ENCODE peak calls at places on chromosomes 6 and 20, in nine cellular contexts. One of them, this sample, is unnamed.

GRCh38 chr6:195861-196360 is 96.4 kb upstream of the DUSP22 start:
- DNase-seq in amniotic stem cell: no peak
- DNase-seq in psoas muscle: no peak
- DNase-seq in transverse colon: no peak
- DNase-seq in WERI-Rb-1: no peak
- DNase-seq in fibroblast of lung: peak; percentile 42
- DNase-seq in cardiac fibroblast: peak; percentile 67
- DNase-seq in NCI-H146: no peak
- DNase-seq in ovary: peak; percentile 50
- DNase-seq in this sample: peak; percentile 17

GRCh38 chr20:49768204-49769124 is 44.2 kb upstream of the SLC9A8 start:
- DNase-seq in transverse colon: peak; percentile 56
- DNase-seq in NCI-H146: peak; percentile 60
- DNase-seq in ovary: peak; percentile 55
- DNase-seq in fibroblast of lung: peak; percentile 77
- DNase-seq in WERI-Rb-1: no peak
- DNase-seq in amniotic stem cell: no peak
- DNase-seq in psoas muscle: peak; percentile 69
- DNase-seq in cardiac fibroblast: peak; percentile 98
- DNase-seq in this sample: no peak

GRCh38 chr6:125950293-125950692 is 6.3 kb upstream of the HINT3 start:
- DNase-seq in fibroblast of lung: peak; percentile 68
- DNase-seq in amniotic stem cell: no peak
- DNase-seq in NCI-H146: no peak
- DNase-seq in cardiac fibroblast: peak; percentile 67
- DNase-seq in ovary: no peak
- DNase-seq in psoas muscle: no peak
- DNase-seq in WERI-Rb-1: no peak
- DNase-seq in transverse colon: no peak
- DNase-seq in this sample: no peak

GRCh38 chr20:58146761-58147160 is 81.7 kb downstream of the ANKRD60 start:
- DNase-seq in ovary: no peak
- DNase-seq in fibroblast of lung: no peak
- DNase-seq in transverse colon: no peak
- DNase-seq in psoas muscle: no peak
- DNase-seq in amniotic stem cell: no peak
- DNase-seq in WERI-Rb-1: no peak
- DNase-seq in cardiac fibroblast: no peak
- DNase-seq in NCI-H146: no peak
- DNase-seq in this sample: no peak

GRCh38 chr20:21510995-21511394 is 2.9 kb downstream of the NKX2-2 start:
- DNase-seq in NCI-H146: no peak
- DNase-seq in psoas muscle: no peak
- DNase-seq in WERI-Rb-1: no peak
- DNase-seq in cardiac fibroblast: no peak
- DNase-seq in amniotic stem cell: no peak
- DNase-seq in ovary: no peak
- DNase-seq in fibroblast of lung: no peak
- DNase-seq in transverse colon: no peak
- DNase-seq in this sample: no peak

GRCh38 chr20:52049001-52049731 is 142.4 kb downstream of the ZFP64 start:
- DNase-seq in transverse colon: no peak
- DNase-seq in ovary: no peak
- DNase-seq in WERI-Rb-1: no peak
- DNase-seq in NCI-H146: peak; percentile 12
- DNase-seq in fibroblast of lung: peak; percentile 33
- DNase-seq in amniotic stem cell: no peak
- DNase-seq in psoas muscle: no peak
- DNase-seq in cardiac fibroblast: peak; percentile 37
- DNase-seq in this sample: no peak

GRCh38 chr6:112912351-112913101 is 565.4 kb downstream of the RFPL4B start:
- DNase-seq in NCI-H146: no peak
- DNase-seq in psoas muscle: no peak
- DNase-seq in cardiac fibroblast: peak; percentile 74
- DNase-seq in fibroblast of lung: peak; percentile 46
- DNase-seq in ovary: no peak
- DNase-seq in transverse colon: no peak
- DNase-seq in WERI-Rb-1: no peak
- DNase-seq in amniotic stem cell: no peak
- DNase-seq in this sample: no peak

GRCh38 chr20:23453944-23454543 is 1.4 kb upstream of the CST11 start:
- DNase-seq in psoas muscle: no peak
- DNase-seq in fibroblast of lung: no peak
- DNase-seq in WERI-Rb-1: no peak
- DNase-seq in transverse colon: no peak
- DNase-seq in amniotic stem cell: no peak
- DNase-seq in cardiac fibroblast: no peak
- DNase-seq in ovary: no peak
- DNase-seq in NCI-H146: no peak
- DNase-seq in this sample: no peak

GRCh38 chr20:52193133-52193532 is 1.6 kb upstream of the ZFP64 start:
- DNase-seq in NCI-H146: no peak
- DNase-seq in amniotic stem cell: no peak
- DNase-seq in ovary: no peak
- DNase-seq in psoas muscle: no peak
- DNase-seq in WERI-Rb-1: no peak
- DNase-seq in cardiac fibroblast: no peak
- DNase-seq in fibroblast of lung: no peak
- DNase-seq in transverse colon: no peak
- DNase-seq in this sample: no peak

GRCh38 chr20:45407783-45408645 is at the start of gene DBNDD2:
- DNase-seq in WERI-Rb-1: no peak
- DNase-seq in transverse colon: no peak
- DNase-seq in fibroblast of lung: no peak
- DNase-seq in cardiac fibroblast: no peak
- DNase-seq in amniotic stem cell: no peak
- DNase-seq in ovary: no peak
- DNase-seq in psoas muscle: no peak
- DNase-seq in NCI-H146: no peak
- DNase-seq in this sample: no peak

GRCh38 chr6:124964084-124964763 is 2.0 kb downstream of the RNF217 start:
- DNase-seq in transverse colon: peak; percentile 51
- DNase-seq in WERI-Rb-1: no peak
- DNase-seq in cardiac fibroblast: peak; percentile 79
- DNase-seq in fibroblast of lung: peak; percentile 88
- DNase-seq in psoas muscle: no peak
- DNase-seq in NCI-H146: peak; percentile 42
- DNase-seq in amniotic stem cell: no peak
- DNase-seq in ovary: no peak
- DNase-seq in this sample: no peak

GRCh38 chr6:43916924-43917877 is 147.2 kb downstream of the VEGFA start:
- DNase-seq in cardiac fibroblast: peak; percentile 92
- DNase-seq in fibroblast of lung: peak; percentile 91
- DNase-seq in NCI-H146: no peak
- DNase-seq in amniotic stem cell: no peak
- DNase-seq in transverse colon: peak; percentile 82
- DNase-seq in WERI-Rb-1: peak; percentile 46
- DNase-seq in psoas muscle: peak; percentile 88
- DNase-seq in ovary: peak; percentile 80
- DNase-seq in this sample: no peak

GRCh38 chr20:51902933-51903332 is 100.6 kb upstream of the SALL4 start:
- DNase-seq in fibroblast of lung: no peak
- DNase-seq in ovary: no peak
- DNase-seq in amniotic stem cell: no peak
- DNase-seq in psoas muscle: no peak
- DNase-seq in cardiac fibroblast: no peak
- DNase-seq in NCI-H146: no peak
- DNase-seq in WERI-Rb-1: no peak
- DNase-seq in transverse colon: no peak
- DNase-seq in this sample: no peak

GRCh38 chr20:11651647-11652046 is 266.0 kb upstream of the BTBD3 start:
- DNase-seq in ovary: no peak
- DNase-seq in cardiac fibroblast: no peak
- DNase-seq in NCI-H146: no peak
- DNase-seq in fibroblast of lung: no peak
- DNase-seq in amniotic stem cell: no peak
- DNase-seq in transverse colon: no peak
- DNase-seq in psoas muscle: no peak
- DNase-seq in WERI-Rb-1: no peak
- DNase-seq in this sample: no peak

GRCh38 chr6:14804444-14805210 is 441.2 kb upstream of the JARID2 start:
- DNase-seq in cardiac fibroblast: peak; percentile 95
- DNase-seq in psoas muscle: peak; percentile 86
- DNase-seq in WERI-Rb-1: no peak
- DNase-seq in fibroblast of lung: peak; percentile 89
- DNase-seq in NCI-H146: peak; percentile 53
- DNase-seq in ovary: peak; percentile 94
- DNase-seq in amniotic stem cell: no peak
- DNase-seq in transverse colon: peak; percentile 93
- DNase-seq in this sample: no peak

GRCh38 chr6:82365011-82365751 is 1.6 kb downstream of the TPBG start:
- DNase-seq in cardiac fibroblast: peak; percentile 44
- DNase-seq in psoas muscle: no peak
- DNase-seq in fibroblast of lung: peak; percentile 27
- DNase-seq in NCI-H146: peak; percentile 76
- DNase-seq in amniotic stem cell: peak; percentile 26
- DNase-seq in transverse colon: peak; percentile 16
- DNase-seq in WERI-Rb-1: peak; percentile 41
- DNase-seq in ovary: peak; percentile 38
- DNase-seq in this sample: no peak

GRCh38 chr6:116528800-116529199 is 16.7 kb downstream of the TRAPPC3L start:
- DNase-seq in NCI-H146: no peak
- DNase-seq in ovary: no peak
- DNase-seq in psoas muscle: no peak
- DNase-seq in fibroblast of lung: no peak
- DNase-seq in WERI-Rb-1: no peak
- DNase-seq in transverse colon: no peak
- DNase-seq in amniotic stem cell: no peak
- DNase-seq in cardiac fibroblast: peak; percentile 31
- DNase-seq in this sample: no peak

GRCh38 chr6:67131827-67132226 is 1424.8 kb upstream of the EYS start:
- DNase-seq in WERI-Rb-1: no peak
- DNase-seq in cardiac fibroblast: peak; percentile 67
- DNase-seq in fibroblast of lung: peak; percentile 76
- DNase-seq in ovary: no peak
- DNase-seq in amniotic stem cell: no peak
- DNase-seq in psoas muscle: no peak
- DNase-seq in transverse colon: no peak
- DNase-seq in NCI-H146: no peak
- DNase-seq in this sample: no peak

GRCh38 chr6:137761072-137761471 is 106.0 kb upstream of the TNFAIP3 start:
- DNase-seq in NCI-H146: no peak
- DNase-seq in cardiac fibroblast: peak; percentile 39
- DNase-seq in amniotic stem cell: no peak
- DNase-seq in psoas muscle: no peak
- DNase-seq in transverse colon: no peak
- DNase-seq in fibroblast of lung: no peak
- DNase-seq in ovary: no peak
- DNase-seq in WERI-Rb-1: no peak
- DNase-seq in this sample: no peak

GRCh38 chr6:105787747-105788146 is 298.4 kb upstream of the PRDM1 start:
- DNase-seq in NCI-H146: no peak
- DNase-seq in ovary: no peak
- DNase-seq in cardiac fibroblast: no peak
- DNase-seq in transverse colon: no peak
- DNase-seq in psoas muscle: no peak
- DNase-seq in fibroblast of lung: no peak
- DNase-seq in WERI-Rb-1: no peak
- DNase-seq in amniotic stem cell: no peak
- DNase-seq in this sample: no peak

GRCh38 chr6:24856954-24857670 is 58.4 kb upstream of the ARMH2 start:
- DNase-seq in NCI-H146: no peak
- DNase-seq in amniotic stem cell: no peak
- DNase-seq in psoas muscle: no peak
- DNase-seq in transverse colon: no peak
- DNase-seq in cardiac fibroblast: no peak
- DNase-seq in ovary: no peak
- DNase-seq in WERI-Rb-1: no peak
- DNase-seq in fibroblast of lung: no peak
- DNase-seq in this sample: no peak

GRCh38 chr6:157272866-157273755 is 50.2 kb downstream of the TMEM242 start:
- DNase-seq in cardiac fibroblast: no peak
- DNase-seq in psoas muscle: no peak
- DNase-seq in fibroblast of lung: no peak
- DNase-seq in amniotic stem cell: no peak
- DNase-seq in transverse colon: no peak
- DNase-seq in ovary: no peak
- DNase-seq in NCI-H146: peak; percentile 64
- DNase-seq in WERI-Rb-1: peak; percentile 41
- DNase-seq in this sample: peak; percentile 12

GRCh38 chr20:4581838-4582237 is 139.9 kb upstream of the PRND start:
- DNase-seq in cardiac fibroblast: no peak
- DNase-seq in transverse colon: no peak
- DNase-seq in WERI-Rb-1: no peak
- DNase-seq in ovary: no peak
- DNase-seq in fibroblast of lung: no peak
- DNase-seq in amniotic stem cell: no peak
- DNase-seq in NCI-H146: no peak
- DNase-seq in psoas muscle: no peak
- DNase-seq in this sample: no peak

GRCh38 chr6:139777202-139777970 is 402.9 kb upstream of the CITED2 start:
- DNase-seq in transverse colon: no peak
- DNase-seq in psoas muscle: no peak
- DNase-seq in WERI-Rb-1: peak; percentile 62
- DNase-seq in amniotic stem cell: no peak
- DNase-seq in ovary: no peak
- DNase-seq in cardiac fibroblast: no peak
- DNase-seq in fibroblast of lung: no peak
- DNase-seq in NCI-H146: peak; percentile 42
- DNase-seq in this sample: no peak

GRCh38 chr6:107386904-107387303 is 72.5 kb downstream of the PDSS2 start:
- DNase-seq in NCI-H146: no peak
- DNase-seq in cardiac fibroblast: no peak
- DNase-seq in ovary: no peak
- DNase-seq in amniotic stem cell: no peak
- DNase-seq in transverse colon: no peak
- DNase-seq in WERI-Rb-1: no peak
- DNase-seq in fibroblast of lung: no peak
- DNase-seq in psoas muscle: no peak
- DNase-seq in this sample: no peak

GRCh38 chr6:158422629-158423238 is 110.5 kb downstream of the TULP4 start:
- DNase-seq in psoas muscle: no peak
- DNase-seq in fibroblast of lung: no peak
- DNase-seq in amniotic stem cell: no peak
- DNase-seq in ovary: no peak
- DNase-seq in WERI-Rb-1: no peak
- DNase-seq in NCI-H146: no peak
- DNase-seq in transverse colon: no peak
- DNase-seq in cardiac fibroblast: no peak
- DNase-seq in this sample: no peak

GRCh38 chr6:104908031-104908430 is 48.3 kb upstream of the HACE1 start:
- DNase-seq in NCI-H146: no peak
- DNase-seq in amniotic stem cell: no peak
- DNase-seq in transverse colon: no peak
- DNase-seq in ovary: no peak
- DNase-seq in cardiac fibroblast: no peak
- DNase-seq in fibroblast of lung: no peak
- DNase-seq in psoas muscle: no peak
- DNase-seq in WERI-Rb-1: no peak
- DNase-seq in this sample: no peak

GRCh38 chr6:27422651-27423332 is 34.2 kb downstream of the ZNF391 start:
- DNase-seq in cardiac fibroblast: peak; percentile 14
- DNase-seq in NCI-H146: no peak
- DNase-seq in psoas muscle: no peak
- DNase-seq in transverse colon: no peak
- DNase-seq in ovary: peak; percentile 36
- DNase-seq in WERI-Rb-1: no peak
- DNase-seq in amniotic stem cell: no peak
- DNase-seq in fibroblast of lung: peak; percentile 57
- DNase-seq in this sample: no peak